ENCODE peak calls at places on chromosome X, in six cellular contexts. One of them, this sample, is unnamed.

GRCh38 chrX:112477653-112478052 is 202.1 kb downstream of the LHFPL1 start:
- DNase-seq in uterus: no peak
- DNase-seq in astrocyte of the cerebellum: no peak
- DNase-seq in PC-9: no peak
- DNase-seq in transverse colon: no peak
- DNase-seq in CD8-positive, alpha-beta T cell: no peak
- DNase-seq in this sample: no peak

GRCh38 chrX:143873343-143873742 is 10.5 kb upstream of the UBE2NL start:
- DNase-seq in CD8-positive, alpha-beta T cell: no peak
- DNase-seq in PC-9: no peak
- DNase-seq in transverse colon: no peak
- DNase-seq in uterus: no peak
- DNase-seq in astrocyte of the cerebellum: peak; percentile 9
- DNase-seq in this sample: no peak

GRCh38 chrX:111652719-111653118 is 28.3 kb upstream of the ALG13 start:
- DNase-seq in transverse colon: no peak
- DNase-seq in uterus: no peak
- DNase-seq in astrocyte of the cerebellum: no peak
- DNase-seq in CD8-positive, alpha-beta T cell: no peak
- DNase-seq in PC-9: no peak
- DNase-seq in this sample: no peak

GRCh38 chrX:133415276-133416105 is at the start of gene GPC4:
- DNase-seq in transverse colon: peak; percentile 76
- DNase-seq in uterus: peak; percentile 76
- DNase-seq in astrocyte of the cerebellum: no peak
- DNase-seq in CD8-positive, alpha-beta T cell: no peak
- DNase-seq in PC-9: no peak
- DNase-seq in this sample: no peak

GRCh38 chrX:39336709-39337294 is 535.5 kb downstream of the MID1IP1 start:
- DNase-seq in CD8-positive, alpha-beta T cell: no peak
- DNase-seq in astrocyte of the cerebellum: no peak
- DNase-seq in transverse colon: peak; percentile 23
- DNase-seq in PC-9: no peak
- DNase-seq in uterus: peak; percentile 41
- DNase-seq in this sample: no peak

GRCh38 chrX:153598541-153599191 is at the start of gene CCNQ:
- DNase-seq in astrocyte of the cerebellum: no peak
- DNase-seq in transverse colon: peak; percentile 36
- DNase-seq in PC-9: no peak
- DNase-seq in CD8-positive, alpha-beta T cell: peak; percentile 13
- DNase-seq in uterus: no peak
- DNase-seq in this sample: no peak

GRCh38 chrX:151703487-151703886 is 8.2 kb downstream of the PRRG3 start:
- DNase-seq in astrocyte of the cerebellum: no peak
- DNase-seq in transverse colon: no peak
- DNase-seq in CD8-positive, alpha-beta T cell: no peak
- DNase-seq in uterus: peak; percentile 44
- DNase-seq in PC-9: no peak
- DNase-seq in this sample: no peak

GRCh38 chrX:1224954-1225353 is 12.5 kb upstream of the CRLF2 start:
- DNase-seq in CD8-positive, alpha-beta T cell: no peak
- DNase-seq in transverse colon: no peak
- DNase-seq in PC-9: no peak
- DNase-seq in uterus: no peak
- DNase-seq in astrocyte of the cerebellum: no peak
- DNase-seq in this sample: no peak

GRCh38 chrX:41590641-41591040 is 98.1 kb upstream of the GPR34 start:
- DNase-seq in PC-9: no peak
- DNase-seq in transverse colon: no peak
- DNase-seq in uterus: no peak
- DNase-seq in astrocyte of the cerebellum: no peak
- DNase-seq in CD8-positive, alpha-beta T cell: no peak
- DNase-seq in this sample: no peak

GRCh38 chrX:111868726-111869638 is 7.0 kb upstream of the TRPC5OS start:
- DNase-seq in astrocyte of the cerebellum: no peak
- DNase-seq in uterus: no peak
- DNase-seq in transverse colon: no peak
- DNase-seq in CD8-positive, alpha-beta T cell: no peak
- DNase-seq in PC-9: peak; percentile 37
- DNase-seq in this sample: no peak

GRCh38 chrX:122441451-122441850 is 742.6 kb upstream of the GRIA3 start:
- DNase-seq in CD8-positive, alpha-beta T cell: no peak
- DNase-seq in transverse colon: no peak
- DNase-seq in uterus: no peak
- DNase-seq in astrocyte of the cerebellum: no peak
- DNase-seq in PC-9: no peak
- DNase-seq in this sample: no peak

GRCh38 chrX:39309721-39310152 is 508.5 kb downstream of the MID1IP1 start:
- DNase-seq in transverse colon: no peak
- DNase-seq in CD8-positive, alpha-beta T cell: peak; percentile 39
- DNase-seq in astrocyte of the cerebellum: peak; percentile 1
- DNase-seq in uterus: peak; percentile 41
- DNase-seq in PC-9: no peak
- DNase-seq in this sample: peak; percentile 2

GRCh38 chrX:152072236-152072635 is 66.1 kb downstream of the MAGEA10 start:
- DNase-seq in transverse colon: no peak
- DNase-seq in uterus: no peak
- DNase-seq in PC-9: peak; percentile 94
- DNase-seq in CD8-positive, alpha-beta T cell: no peak
- DNase-seq in astrocyte of the cerebellum: peak; percentile 84
- DNase-seq in this sample: peak; percentile 21

GRCh38 chrX:133840415-133840814 is 145.0 kb downstream of the GPC3 start:
- DNase-seq in transverse colon: no peak
- DNase-seq in PC-9: no peak
- DNase-seq in astrocyte of the cerebellum: no peak
- DNase-seq in uterus: no peak
- DNase-seq in CD8-positive, alpha-beta T cell: no peak
- DNase-seq in this sample: no peak

GRCh38 chrX:6228720-6229119 is at the start of gene NLGN4X:
- DNase-seq in uterus: no peak
- DNase-seq in PC-9: no peak
- DNase-seq in transverse colon: no peak
- DNase-seq in astrocyte of the cerebellum: no peak
- DNase-seq in CD8-positive, alpha-beta T cell: no peak
- DNase-seq in this sample: no peak

GRCh38 chrX:146208821-146209220 is 391.2 kb downstream of the SLITRK2 start:
- DNase-seq in PC-9: no peak
- DNase-seq in uterus: no peak
- DNase-seq in transverse colon: no peak
- DNase-seq in astrocyte of the cerebellum: no peak
- DNase-seq in CD8-positive, alpha-beta T cell: no peak
- DNase-seq in this sample: no peak

GRCh38 chrX:42752730-42753129 is 25.2 kb downstream of the PPP1R2C start:
- DNase-seq in transverse colon: no peak
- DNase-seq in CD8-positive, alpha-beta T cell: no peak
- DNase-seq in PC-9: no peak
- DNase-seq in astrocyte of the cerebellum: no peak
- DNase-seq in uterus: no peak
- DNase-seq in this sample: no peak

GRCh38 chrX:65587616-65588526 is 53.3 kb upstream of the LAS1L start:
- DNase-seq in PC-9: no peak
- DNase-seq in transverse colon: peak; percentile 86
- DNase-seq in astrocyte of the cerebellum: no peak
- DNase-seq in uterus: peak; percentile 83
- DNase-seq in CD8-positive, alpha-beta T cell: no peak
- DNase-seq in this sample: no peak

GRCh38 chrX:133655914-133656265 is 240.6 kb upstream of the GPC4 start:
- DNase-seq in PC-9: no peak
- DNase-seq in astrocyte of the cerebellum: no peak
- DNase-seq in uterus: no peak
- DNase-seq in CD8-positive, alpha-beta T cell: no peak
- DNase-seq in transverse colon: no peak
- DNase-seq in this sample: no peak

DNA sequence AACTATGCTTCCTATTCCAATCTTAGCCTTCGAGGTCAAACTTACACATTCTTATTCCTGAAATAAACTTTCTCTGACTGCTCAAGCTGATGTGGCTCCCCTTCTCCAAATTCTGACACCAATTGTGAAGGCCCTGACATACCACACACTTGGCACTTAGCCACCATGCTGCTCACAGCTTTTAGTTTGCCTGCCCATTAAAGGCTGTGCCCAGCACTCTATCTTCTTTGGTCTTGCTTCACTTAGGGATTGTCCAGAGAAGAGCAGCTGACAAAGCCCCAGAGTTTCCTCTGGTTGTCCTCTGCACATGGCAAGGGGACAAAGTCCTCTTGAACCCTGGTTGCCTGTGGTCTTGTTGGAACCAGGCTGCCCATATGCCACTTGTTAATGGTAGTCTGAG is 126.1 kb downstream of the ARHGEF9 start:
- DNase-seq in transverse colon: no peak
- DNase-seq in PC-9: no peak
- DNase-seq in uterus: no peak
- DNase-seq in CD8-positive, alpha-beta T cell: no peak
- DNase-seq in astrocyte of the cerebellum: no peak
- DNase-seq in this sample: no peak
- TF ChIP-seq CTCF in transverse colon: no peak
- TF ChIP-seq CTCF in PC-9: no peak
- TF ChIP-seq CTCF in uterus: no peak
- TF ChIP-seq CTCF in CD8-positive, alpha-beta T cell: no peak
- TF ChIP-seq CTCF in astrocyte of the cerebellum: no peak
- TF ChIP-seq CTCF in this sample: no peak

DNA sequence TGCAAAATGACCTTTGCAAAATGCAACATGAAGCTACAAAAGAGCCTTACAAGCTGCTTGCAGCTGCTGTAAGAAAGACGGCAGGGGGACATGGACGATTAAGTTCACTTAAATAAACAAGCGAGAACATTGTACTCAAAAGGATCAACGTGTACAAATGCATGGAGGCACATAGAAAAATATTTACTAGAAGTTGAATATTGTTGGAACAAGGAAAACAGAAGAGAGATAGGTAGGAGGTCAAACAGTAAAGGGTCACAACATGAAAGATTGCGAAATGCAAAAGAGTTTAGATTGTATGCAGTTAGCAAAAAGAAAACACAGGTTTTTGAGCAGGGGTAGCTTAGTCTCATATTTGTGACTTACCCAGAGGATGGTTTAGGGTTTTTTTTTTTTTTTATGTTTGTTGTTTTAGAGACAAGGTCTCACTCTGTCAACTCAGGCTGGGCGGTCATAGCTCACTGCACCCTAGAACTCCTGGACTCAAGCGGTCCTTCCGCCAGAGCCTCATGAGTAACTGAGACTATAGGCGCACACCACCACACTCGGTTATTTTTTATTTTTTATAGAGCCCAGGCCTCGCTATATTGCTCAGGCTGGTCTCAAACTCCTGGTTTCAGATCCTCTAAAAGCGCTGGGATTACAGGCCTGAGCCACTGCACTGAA is 1.4 kb upstream of the PHF8 start:
- DNase-seq in CD8-positive, alpha-beta T cell: no peak
- DNase-seq in astrocyte of the cerebellum: no peak
- DNase-seq in PC-9: no peak
- DNase-seq in transverse colon: no peak
- DNase-seq in uterus: no peak
- DNase-seq in this sample: no peak
- H3K4me3 ChIP-seq in CD8-positive, alpha-beta T cell: peak overlapping the region; percentile 31
- H3K4me3 ChIP-seq in astrocyte of the cerebellum: no peak overlapping the region
- H3K4me3 ChIP-seq in PC-9: peak overlapping the region; percentile 62
- H3K4me3 ChIP-seq in transverse colon: no peak overlapping the region
- H3K4me3 ChIP-seq in uterus: no peak overlapping the region
- H3K4me3 ChIP-seq in this sample: no peak overlapping the region

GRCh38 chrX:124015721-124016120 is 54.2 kb downstream of the STAG2 start:
- DNase-seq in transverse colon: no peak
- DNase-seq in astrocyte of the cerebellum: no peak
- DNase-seq in uterus: no peak
- DNase-seq in CD8-positive, alpha-beta T cell: no peak
- DNase-seq in PC-9: no peak
- DNase-seq in this sample: no peak

GRCh38 chrX:124023838-124024238 is 62.3 kb downstream of the STAG2 start:
- DNase-seq in PC-9: no peak
- DNase-seq in CD8-positive, alpha-beta T cell: no peak
- DNase-seq in transverse colon: no peak
- DNase-seq in astrocyte of the cerebellum: no peak
- DNase-seq in uterus: no peak
- DNase-seq in this sample: no peak

DNA sequence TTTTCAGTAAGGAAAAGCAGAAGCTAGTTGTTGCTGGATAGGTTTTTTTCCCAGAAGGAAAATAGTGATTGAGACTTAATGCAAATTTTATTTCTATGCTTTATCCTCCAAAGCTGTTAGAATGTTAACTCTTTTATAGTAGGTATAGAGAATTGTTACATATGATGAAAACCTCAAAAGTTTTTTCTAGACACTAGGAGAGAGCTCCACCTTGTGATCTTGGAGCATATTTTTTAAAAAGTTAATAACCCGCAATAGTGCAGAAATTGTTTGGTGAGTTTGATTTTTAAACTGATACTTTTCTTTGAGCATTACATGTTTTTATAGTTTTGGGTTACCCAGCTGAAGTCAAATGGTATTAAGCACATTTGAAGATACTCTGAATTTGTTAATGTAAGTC is 56.5 kb downstream of the STAG2 start:
- DNase-seq in transverse colon: no peak
- DNase-seq in uterus: no peak
- DNase-seq in CD8-positive, alpha-beta T cell: no peak
- DNase-seq in PC-9: no peak
- DNase-seq in astrocyte of the cerebellum: no peak
- DNase-seq in this sample: no peak
- TF ChIP-seq CTCF in transverse colon: no peak
- TF ChIP-seq CTCF in uterus: no peak
- TF ChIP-seq CTCF in CD8-positive, alpha-beta T cell: no peak
- TF ChIP-seq CTCF in PC-9: no peak
- TF ChIP-seq CTCF in astrocyte of the cerebellum: no peak
- TF ChIP-seq CTCF in this sample: no peak

DNA sequence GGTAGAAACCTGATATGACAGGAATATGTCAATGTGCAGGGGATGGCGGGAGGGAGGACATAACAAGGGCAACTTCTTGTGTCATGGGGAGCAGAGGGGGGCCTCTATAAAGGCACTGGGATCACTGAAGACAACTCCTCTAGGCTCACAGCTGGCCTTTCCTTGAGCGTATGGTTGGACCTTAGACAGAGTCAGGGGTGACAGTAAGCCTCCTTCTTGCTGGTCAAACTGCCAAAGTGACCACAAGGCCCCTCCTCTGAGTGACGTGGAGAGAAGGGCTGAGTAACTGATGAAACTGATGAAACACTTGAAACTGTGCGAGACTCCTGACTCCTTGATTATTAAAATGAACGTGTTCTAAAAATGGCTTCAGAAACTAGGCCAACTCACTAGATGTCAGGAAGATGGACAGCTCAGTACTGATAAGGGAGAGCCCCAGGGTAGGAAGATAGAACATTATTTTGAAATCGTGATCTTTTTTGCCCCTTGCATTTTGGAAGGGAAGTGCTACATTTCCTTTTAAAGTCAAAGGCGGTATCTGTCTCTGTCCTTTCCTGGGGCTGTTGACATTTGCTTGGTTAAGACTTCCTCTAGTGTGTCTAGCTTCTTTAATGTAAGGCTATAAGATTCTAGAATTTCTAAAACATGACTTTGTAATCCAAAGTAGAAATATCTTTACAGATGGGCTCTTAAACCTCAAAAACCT is 1.6 kb downstream of the RAB33A start:
- DNase-seq in astrocyte of the cerebellum: no peak
- DNase-seq in uterus: peak; percentile 63
- DNase-seq in CD8-positive, alpha-beta T cell: no peak
- DNase-seq in PC-9: peak; percentile 85
- DNase-seq in transverse colon: peak; percentile 54
- DNase-seq in this sample: no peak
- H3K4me3 ChIP-seq in astrocyte of the cerebellum: no peak overlapping the region
- H3K4me3 ChIP-seq in uterus: no peak overlapping the region
- H3K4me3 ChIP-seq in CD8-positive, alpha-beta T cell: peak overlapping the region; percentile 74
- H3K4me3 ChIP-seq in PC-9: peak overlapping the region; percentile 7
- H3K4me3 ChIP-seq in transverse colon: no peak overlapping the region
- H3K4me3 ChIP-seq in this sample: no peak overlapping the region

GRCh38 chrX:70769659-70770232 is 138.8 kb downstream of the TEX11 start:
- DNase-seq in CD8-positive, alpha-beta T cell: no peak
- DNase-seq in transverse colon: no peak
- DNase-seq in astrocyte of the cerebellum: no peak
- DNase-seq in PC-9: no peak
- DNase-seq in uterus: no peak
- DNase-seq in this sample: no peak
- TF ChIP-seq CTCF in CD8-positive, alpha-beta T cell: peak; percentile 69
- TF ChIP-seq CTCF in transverse colon: peak; percentile 33
- TF ChIP-seq CTCF in astrocyte of the cerebellum: no peak
- TF ChIP-seq CTCF in PC-9: peak; percentile 70
- TF ChIP-seq CTCF in uterus: peak; percentile 37
- TF ChIP-seq CTCF in this sample: peak; percentile 4